ENCODE peak calls at places on chromosome 19, in seven cellular contexts. T, B, Z, O, C, W and E are unnamed samples.
A peak's percentile ranks its signal among the peaks of the same experiment; 100 is the strongest.

GRCh38 chr19:13103961-13104847 is 1.5 kb upstream of the LYL1 start:
- DNase-seq in T (no peak), B (peak; percentile 53), Z (peak; percentile 28), O (no peak), C (no peak), W (no peak), E (no peak)

GRCh38 chr19:47430041-47430802 is 10.9 kb upstream of the MEIS3 start:
- DNase-seq in T (no peak), B (no peak), Z (peak; percentile 33), O (no peak), C (peak; percentile 28), W (peak; percentile 37), E (no peak)

GRCh38 chr19:56958428-56958827 is 117.9 kb upstream of the PEG3 start:
- DNase-seq in T (no peak), B (no peak), Z (no peak), O (no peak), C (no peak), W (no peak), E (no peak)

GRCh38 chr19:16326401-16327130 is 1.9 kb downstream of the KLF2 start:
- DNase-seq in T (no peak), B (no peak), Z (no peak), O (no peak), C (peak; percentile 49), W (no peak), E (no peak)

GRCh38 chr19:9538183-9539058 is at the start of gene ZNF426:
- DNase-seq in T (peak; percentile 40), B (peak; percentile 72), Z (peak; percentile 92), O (no peak), C (peak; percentile 92), W (no peak), E (peak; percentile 65)

GRCh38 chr19:27776020-27776419 is 1436.9 kb downstream of the UQCRFS1 start:
- DNase-seq in T (no peak), B (no peak), Z (no peak), O (no peak), C (peak; percentile 46), W (peak; percentile 32), E (no peak)

GRCh38 chr19:11606484-11606883 is 9.2 kb downstream of the ZNF627 start:
- DNase-seq in T (no peak), B (no peak), Z (no peak), O (no peak), C (no peak), W (no peak), E (no peak)

GRCh38 chr19:42467437-42467760 is 24.7 kb upstream of the CXCL17 start:
- DNase-seq in T (no peak), B (no peak), Z (no peak), O (no peak), C (no peak), W (no peak), E (no peak)

GRCh38 chr19:41784337-41785239 is 11.8 kb upstream of the CEACAM3 start:
- DNase-seq in T (no peak), B (no peak), Z (no peak), O (no peak), C (no peak), W (no peak), E (no peak)

GRCh38 chr19:1566392-1567115 is 1.6 kb downstream of the MEX3D start:
- DNase-seq in T (no peak), B (peak; percentile 76), Z (peak; percentile 90), O (no peak), C (peak; percentile 79), W (peak; percentile 81), E (peak; percentile 96)

GRCh38 chr19:32168606-32169005 is 176.8 kb upstream of the ZNF507 start:
- DNase-seq in T (no peak), B (no peak), Z (no peak), O (no peak), C (no peak), W (no peak), E (no peak)

GRCh38 chr19:3364501-3364858 is 1.9 kb upstream of the NFIC start:
- DNase-seq in T (no peak), B (no peak), Z (no peak), O (no peak), C (no peak), W (no peak), E (no peak)

GRCh38 chr19:9883231-9883758 is 48.2 kb downstream of the PIN1 start:
- DNase-seq in T (no peak), B (no peak), Z (no peak), O (no peak), C (no peak), W (no peak), E (no peak)

GRCh38 chr19:16330368-16330801 is 5.8 kb downstream of the KLF2 start:
- DNase-seq in T (no peak), B (no peak), Z (no peak), O (no peak), C (peak; percentile 80), W (peak; percentile 93), E (no peak)

GRCh38 chr19:17081672-17082630 is 6.4 kb downstream of the MYO9B start:
- DNase-seq in T (no peak), B (no peak), Z (no peak), O (no peak), C (peak; percentile 28), W (no peak), E (no peak)

GRCh38 chr19:13839938-13840750 is 36.8 kb upstream of the NANOS3 start:
- DNase-seq in T (no peak), B (no peak), Z (no peak), O (no peak), C (peak; percentile 34), W (peak; percentile 71), E (no peak)

GRCh38 chr19:28396259-28396940 is 816.6 kb downstream of the UQCRFS1 start:
- DNase-seq in T (peak; percentile 70), B (no peak), Z (peak; percentile 26), O (no peak), C (no peak), W (no peak), E (no peak)

GRCh38 chr19:17055636-17056035 is 19.6 kb downstream of the HAUS8 start:
- DNase-seq in T (no peak), B (no peak), Z (no peak), O (no peak), C (no peak), W (no peak), E (no peak)

GRCh38 chr19:29277107-29277506 is 64.2 kb upstream of the UQCRFS1 start:
- DNase-seq in T (no peak), B (no peak), Z (peak; percentile 42), O (no peak), C (peak; percentile 6), W (peak; percentile 12), E (no peak)

GRCh38 chr19:44587863-44588752 is 25.3 kb upstream of the IGSF23 start:
- DNase-seq in T (peak; percentile 6), B (no peak), Z (no peak), O (no peak), C (peak; percentile 96), W (peak; percentile 87), E (no peak)

GRCh38 chr19:48362716-48363499 is 832 bp downstream of the TMEM143 start:
- DNase-seq in T (peak; percentile 90), B (peak; percentile 92), Z (peak; percentile 96), O (peak; percentile 90), C (peak; percentile 91), W (peak; percentile 94), E (peak; percentile 90)

GRCh38 chr19:16584825-16585801 is 12.9 kb upstream of the SLC35E1 start:
- DNase-seq in T (no peak), B (no peak), Z (no peak), O (no peak), C (no peak), W (no peak), E (no peak)

GRCh38 chr19:46727036-46727501 is 10.2 kb upstream of the PRKD2 start:
- DNase-seq in T (no peak), B (no peak), Z (no peak), O (no peak), C (no peak), W (no peak), E (no peak)

GRCh38 chr19:44552324-44552723 is 22.8 kb upstream of the CEACAM20 start:
- DNase-seq in T (no peak), B (no peak), Z (peak; percentile 14), O (no peak), C (peak; percentile 12), W (peak; percentile 50), E (peak; percentile 60)

GRCh38 chr19:19406878-19407639 is 1.6 kb downstream of the GATAD2A start:
- DNase-seq in T (no peak), B (no peak), Z (no peak), O (no peak), C (peak; percentile 53), W (peak; percentile 45), E (no peak)

GRCh38 chr19:16001481-16002312 is 52.9 kb downstream of the OR10H4 start:
- DNase-seq in T (no peak), B (no peak), Z (no peak), O (no peak), C (peak; percentile 86), W (no peak), E (peak; percentile 47)

GRCh38 chr19:14082675-14082960 is 3.0 kb downstream of the C19orf67 start:
- DNase-seq in T (no peak), B (no peak), Z (no peak), O (no peak), C (no peak), W (no peak), E (no peak)

GRCh38 chr19:3338541-3339181 is 27.7 kb upstream of the NFIC start:
- DNase-seq in T (no peak), B (no peak), Z (no peak), O (no peak), C (no peak), W (no peak), E (no peak)

GRCh38 chr19:4067396-4068057 is 828 bp upstream of the ZBTB7A start:
- DNase-seq in T (no peak), B (no peak), Z (peak; percentile 50), O (no peak), C (no peak), W (no peak), E (no peak)

GRCh38 chr19:35216833-35217707 is 11.5 kb downstream of the FAM187B start:
- DNase-seq in T (no peak), B (no peak), Z (no peak), O (no peak), C (no peak), W (no peak), E (no peak)

GRCh38 chr19:39320948-39321831 is 527 bp upstream of the LRFN1 start:
- DNase-seq in T (no peak), B (no peak), Z (no peak), O (no peak), C (no peak), W (no peak), E (no peak)

GRCh38 chr19:6069268-6069771 is 41.0 kb downstream of the RFX2 start:
- DNase-seq in T (no peak), B (no peak), Z (no peak), O (no peak), C (no peak), W (no peak), E (no peak)

GRCh38 chr19:35714601-35715354 is 3.0 kb upstream of the KMT2B start:
- DNase-seq in T (no peak), B (no peak), Z (no peak), O (no peak), C (no peak), W (no peak), E (no peak)

GRCh38 chr19:15015946-15016542 is 33.2 kb upstream of the CASP14 start:
- DNase-seq in T (peak; percentile 87), B (no peak), Z (peak; percentile 43), O (no peak), C (no peak), W (peak; percentile 14), E (peak; percentile 51)

GRCh38 chr19:17946965-17947784 is 14.4 kb downstream of the CCDC124 start:
- DNase-seq in T (no peak), B (no peak), Z (no peak), O (no peak), C (no peak), W (no peak), E (peak; percentile 79)

GRCh38 chr19:35031072-35031881 is 1.0 kb downstream of the SCN1B start:
- DNase-seq in T (no peak), B (no peak), Z (peak; percentile 59), O (no peak), C (peak; percentile 19), W (no peak), E (no peak)

GRCh38 chr19:8085606-8086464 is 33.3 kb downstream of the CCL25 start:
- DNase-seq in T (no peak), B (no peak), Z (peak; percentile 21), O (no peak), C (no peak), W (no peak), E (peak; percentile 92)

GRCh38 chr19:50325310-50326100 is 3.7 kb downstream of the KCNC3 start:
- DNase-seq in T (peak; percentile 82), B (peak; percentile 67), Z (peak; percentile 96), O (no peak), C (peak; percentile 3), W (peak; percentile 61), E (peak; percentile 100)